ENCODE peak calls at places on chromosomes 7 and 10, in four cellular contexts. W, F, M and K are unnamed samples.
A peak's percentile ranks its signal among the peaks of the same experiment; 100 is the strongest.

GRCh38 chr7:73799282-73800141 is 29.4 kb upstream of the CLDN3 start:
- DNase-seq in W (no peak), F (peak; percentile 34), M (peak; percentile 39), K (no peak)

GRCh38 chr10:34859170-34859569 is 44.1 kb upstream of the PARD3 start:
- DNase-seq in W (no peak), M (no peak), F (peak; percentile 29), K (no peak)

GRCh38 chr10:1090696-1091095 is 34.5 kb downstream of the WDR37 start:
- DNase-seq in F (no peak), W (no peak), M (no peak), K (no peak)

GRCh38 chr10:31034041-31034918 is 2.6 kb upstream of the ZNF438 start:
- DNase-seq in F (no peak), M (no peak), W (no peak), K (no peak)

GRCh38 chr10:81018898-81019890 is 481.5 kb downstream of the SH2D4B start:
- DNase-seq in M (no peak), W (no peak), F (peak; percentile 49), K (peak; percentile 40)

GRCh38 chr7:149005427-149006344 is 22.6 kb downstream of the PDIA4 start:
- DNase-seq in F (peak; percentile 62), M (peak; percentile 94), W (no peak), K (no peak)

GRCh38 chr10:24518981-24519597 is 204.6 kb downstream of the ARHGAP21 start:
- DNase-seq in F (peak; percentile 53), W (no peak), M (peak; percentile 79), K (peak; percentile 55)

GRCh38 chr7:26198133-26198780 is 2.3 kb downstream of the HNRNPA2B1 start:
- DNase-seq in M (no peak), W (no peak), F (no peak), K (no peak)

GRCh38 chr7:137670521-137671064 is 176.2 kb downstream of the DGKI start:
- DNase-seq in M (no peak), F (no peak), W (peak; percentile 35), K (no peak)

GRCh38 chr10:12214763-12215218 is 18.8 kb downstream of the CDC123 start:
- DNase-seq in M (no peak), W (no peak), F (peak; percentile 39), K (peak; percentile 20)

GRCh38 chr7:49848211-49848841 is 74.9 kb downstream of the VWC2 start:
- DNase-seq in F (no peak), W (no peak), M (no peak), K (no peak)

GRCh38 chr10:69242844-69243212 is 22.7 kb downstream of the HKDC1 start:
- DNase-seq in M (no peak), W (no peak), F (no peak), K (no peak)

GRCh38 chr10:122307669-122308486 is 36.8 kb downstream of the BTBD16 start:
- DNase-seq in W (peak; percentile 31), F (no peak), M (no peak), K (no peak)

GRCh38 chr7:118372530-118372929 is 148.0 kb downstream of the ANKRD7 start:
- DNase-seq in M (no peak), F (no peak), W (no peak), K (no peak)

GRCh38 chr10:52771534-52772455 is 789 bp downstream of the MBL2 start:
- DNase-seq in F (peak; percentile 88), W (no peak), M (peak; percentile 13), K (no peak)

GRCh38 chr7:836429-836828 is 4.2 kb downstream of the SUN1 start:
- DNase-seq in M (no peak), W (no peak), F (peak; percentile 58), K (no peak)

GRCh38 chr7:151396328-151396970 is 13.4 kb downstream of the WDR86 start:
- DNase-seq in F (no peak), M (no peak), W (no peak), K (no peak)

GRCh38 chr10:10830316-10831061 is 187.2 kb upstream of the CELF2 start:
- DNase-seq in W (no peak), M (no peak), F (no peak), K (no peak)

GRCh38 chr10:27390681-27391080 is 113.4 kb upstream of the RAB18 start:
- DNase-seq in M (no peak), F (no peak), W (no peak), K (no peak)

GRCh38 chr10:47449102-47449978 is 34.6 kb downstream of the ANXA8 start:
- DNase-seq in F (no peak), W (no peak), M (no peak), K (no peak)

GRCh38 chr10:33273295-33274002 is 61.0 kb downstream of the NRP1 start:
- DNase-seq in M (peak; percentile 58), W (no peak), F (peak; percentile 36), K (no peak)

GRCh38 chr7:127708788-127709187 is 56.8 kb downstream of the SND1 start:
- DNase-seq in W (peak; percentile 34), M (peak; percentile 79), F (peak; percentile 57), K (peak; percentile 80)

GRCh38 chr7:47323904-47324303 is 258.0 kb downstream of the TNS3 start:
- DNase-seq in W (no peak), M (no peak), F (no peak), K (no peak)

GRCh38 chr10:77547651-77548050 is 90.0 kb downstream of the KCNMA1 start:
- DNase-seq in W (no peak), F (no peak), M (no peak), K (no peak)

GRCh38 chr10:88992945-88993537 is 2.4 kb downstream of the FAS start:
- DNase-seq in W (no peak), M (no peak), F (no peak), K (no peak)

GRCh38 chr10:132264966-132265877 is 42.5 kb downstream of the STK32C start:
- DNase-seq in M (no peak), F (no peak), W (no peak), K (no peak)

DNA sequence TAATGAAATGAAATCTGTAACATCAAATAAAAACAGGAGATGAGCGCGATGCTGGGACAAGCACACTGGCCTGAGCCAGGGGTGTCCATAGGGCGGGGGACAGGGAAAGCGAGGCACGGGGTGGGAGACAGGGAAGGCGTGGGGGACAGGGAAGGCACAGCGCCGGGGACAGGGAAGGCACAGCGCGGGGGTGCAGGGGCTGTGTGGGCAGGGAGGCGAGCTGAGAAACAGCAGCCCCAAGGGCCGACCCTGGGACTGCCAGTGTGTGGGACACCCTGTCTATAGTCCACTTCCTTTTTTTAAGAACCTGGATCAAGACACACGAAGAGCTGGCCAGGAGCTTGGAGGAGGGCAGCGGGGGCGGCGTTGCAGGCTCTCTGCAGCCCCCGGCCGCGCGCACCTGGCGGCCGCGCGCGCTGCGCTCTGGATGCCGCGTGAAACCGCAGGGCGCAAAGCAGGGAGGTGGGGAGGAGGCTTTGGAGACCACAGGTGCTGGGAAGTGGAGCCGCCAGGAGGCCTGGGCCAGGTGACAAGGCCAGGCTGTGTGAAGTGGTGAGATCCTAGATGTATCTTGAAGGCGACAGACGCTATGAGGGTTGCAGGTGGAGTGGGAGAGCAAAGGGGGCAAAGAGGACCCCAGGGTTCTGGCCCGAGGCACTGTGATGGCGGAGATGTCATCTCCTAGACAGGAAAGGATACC is 157.7 kb downstream of the COBL start:
- DNase-seq in F (no peak), W (no peak), M (no peak), K (no peak)
- H3K9me3 ChIP-seq in F (no peaks in the 10 kb centered on the region), W (no peaks in the 10 kb centered on the region), M (no peaks in the 10 kb centered on the region), K (no peaks in the 10 kb centered on the region)

GRCh38 chr7:19982841-19983835 is 209.7 kb upstream of the TMEM196 start:
- DNase-seq in W (peak; percentile 38), M (peak; percentile 65), F (peak; percentile 6), K (peak; percentile 54)
- TF ChIP-seq YY1 in W (peak; percentile 24), M (peak; percentile 19), F (no peak), K (no peak)

GRCh38 chr10:118985576-118985975 is 43.9 kb upstream of the NANOS1 start:
- DNase-seq in W (no peak), F (no peak), M (no peak), K (no peak)

GRCh38 chr10:118991326-118991725 is 38.2 kb upstream of the NANOS1 start:
- DNase-seq in M (no peak), W (no peak), F (no peak), K (no peak)

GRCh38 chr10:118990326-118990725 is 39.2 kb upstream of the NANOS1 start:
- DNase-seq in W (no peak), M (no peak), F (no peak), K (no peak)

GRCh38 chr10:118983263-118983662 is 46.3 kb upstream of the NANOS1 start:
- DNase-seq in M (no peak), F (peak; percentile 19), W (peak; percentile 44), K (no peak)

GRCh38 chr10:118986815-118987790 is 42.4 kb upstream of the NANOS1 start:
- DNase-seq in F (no peak), W (peak; percentile 24), M (no peak), K (no peak)
- TF ChIP-seq SUZ12 in F (no peak), W (no peak), M (no peak), K (no peak)

GRCh38 chr7:157676001-157676400 is 339.2 kb downstream of the DNAJB6 start:
- DNase-seq in F (no peak), M (peak; percentile 51), W (no peak), K (no peak)
- H3K9me3 ChIP-seq in F (no peaks in the 10 kb centered on the region), M (no peaks in the 10 kb centered on the region), W (no peaks in the 10 kb centered on the region), K (no peaks in the 10 kb centered on the region)